ENCODE peak calls at places on chromosomes 11 and 22, in nine cellular contexts. One of them, this sample, is unnamed.

GRCh38 chr22:24001314-24001713 is 3.9 kb downstream of the GSTT4 start:
- DNase-seq in SK-N-SH: peak; percentile 20
- DNase-seq in prostate gland: no peak
- DNase-seq in A549: no peak
- DNase-seq in cardiac muscle cell: no peak
- DNase-seq in CD4-positive, alpha-beta T cell: no peak
- DNase-seq in HCT116: no peak
- DNase-seq in left ventricle myocardium inferior: no peak
- DNase-seq in esophagus squamous epithelium: no peak
- DNase-seq in this sample: no peak

GRCh38 chr11:86639172-86639571 is 33.2 kb downstream of the ME3 start:
- DNase-seq in prostate gland: no peak
- DNase-seq in left ventricle myocardium inferior: no peak
- DNase-seq in CD4-positive, alpha-beta T cell: no peak
- DNase-seq in esophagus squamous epithelium: no peak
- DNase-seq in A549: peak; percentile 26
- DNase-seq in cardiac muscle cell: no peak
- DNase-seq in SK-N-SH: no peak
- DNase-seq in HCT116: no peak
- DNase-seq in this sample: no peak

GRCh38 chr11:46901156-46901555 is 17.2 kb downstream of the LRP4 start:
- DNase-seq in CD4-positive, alpha-beta T cell: no peak
- DNase-seq in SK-N-SH: no peak
- DNase-seq in esophagus squamous epithelium: no peak
- DNase-seq in A549: no peak
- DNase-seq in HCT116: no peak
- DNase-seq in left ventricle myocardium inferior: no peak
- DNase-seq in prostate gland: no peak
- DNase-seq in cardiac muscle cell: no peak
- DNase-seq in this sample: no peak

GRCh38 chr22:27993774-27994350 is 74.8 kb upstream of the PITPNB start:
- DNase-seq in A549: no peak
- DNase-seq in CD4-positive, alpha-beta T cell: no peak
- DNase-seq in prostate gland: no peak
- DNase-seq in HCT116: no peak
- DNase-seq in left ventricle myocardium inferior: no peak
- DNase-seq in esophagus squamous epithelium: no peak
- DNase-seq in cardiac muscle cell: no peak
- DNase-seq in SK-N-SH: no peak
- DNase-seq in this sample: no peak

GRCh38 chr11:35846874-35847273 is 97.0 kb upstream of the LDLRAD3 start:
- DNase-seq in esophagus squamous epithelium: no peak
- DNase-seq in CD4-positive, alpha-beta T cell: no peak
- DNase-seq in A549: no peak
- DNase-seq in cardiac muscle cell: no peak
- DNase-seq in SK-N-SH: no peak
- DNase-seq in HCT116: no peak
- DNase-seq in prostate gland: no peak
- DNase-seq in left ventricle myocardium inferior: no peak
- DNase-seq in this sample: no peak

GRCh38 chr11:120317689-120318195 is 7.4 kb upstream of the TLCD5 start:
- DNase-seq in SK-N-SH: no peak
- DNase-seq in cardiac muscle cell: no peak
- DNase-seq in HCT116: no peak
- DNase-seq in left ventricle myocardium inferior: no peak
- DNase-seq in CD4-positive, alpha-beta T cell: no peak
- DNase-seq in prostate gland: no peak
- DNase-seq in esophagus squamous epithelium: no peak
- DNase-seq in A549: no peak
- DNase-seq in this sample: no peak

GRCh38 chr22:24423519-24424000 is 3.8 kb upstream of the ADORA2A start:
- DNase-seq in SK-N-SH: peak; percentile 96
- DNase-seq in prostate gland: no peak
- DNase-seq in HCT116: no peak
- DNase-seq in CD4-positive, alpha-beta T cell: peak; percentile 52
- DNase-seq in cardiac muscle cell: peak; percentile 46
- DNase-seq in left ventricle myocardium inferior: peak; percentile 71
- DNase-seq in esophagus squamous epithelium: no peak
- DNase-seq in A549: peak; percentile 21
- DNase-seq in this sample: no peak

GRCh38 chr22:42468841-42469240 is 36.6 kb upstream of the NFAM1 start:
- DNase-seq in prostate gland: no peak
- DNase-seq in cardiac muscle cell: no peak
- DNase-seq in SK-N-SH: no peak
- DNase-seq in HCT116: no peak
- DNase-seq in CD4-positive, alpha-beta T cell: no peak
- DNase-seq in A549: no peak
- DNase-seq in esophagus squamous epithelium: no peak
- DNase-seq in left ventricle myocardium inferior: no peak
- DNase-seq in this sample: no peak

GRCh38 chr11:32400670-32401369 is 34.5 kb downstream of the WT1 start:
- DNase-seq in A549: no peak
- DNase-seq in esophagus squamous epithelium: no peak
- DNase-seq in CD4-positive, alpha-beta T cell: no peak
- DNase-seq in SK-N-SH: no peak
- DNase-seq in prostate gland: no peak
- DNase-seq in cardiac muscle cell: peak; percentile 75
- DNase-seq in left ventricle myocardium inferior: no peak
- DNase-seq in HCT116: no peak
- DNase-seq in this sample: no peak

GRCh38 chr11:11641581-11641980 is 19.8 kb upstream of the GALNT18 start:
- DNase-seq in esophagus squamous epithelium: no peak
- DNase-seq in prostate gland: no peak
- DNase-seq in A549: peak; percentile 16
- DNase-seq in SK-N-SH: no peak
- DNase-seq in left ventricle myocardium inferior: no peak
- DNase-seq in HCT116: no peak
- DNase-seq in CD4-positive, alpha-beta T cell: no peak
- DNase-seq in cardiac muscle cell: peak; percentile 1
- DNase-seq in this sample: no peak

GRCh38 chr11:126139541-126140091 is 71.8 kb downstream of the RPUSD4 start:
- DNase-seq in cardiac muscle cell: peak; percentile 95
- DNase-seq in esophagus squamous epithelium: no peak
- DNase-seq in prostate gland: no peak
- DNase-seq in left ventricle myocardium inferior: peak; percentile 53
- DNase-seq in A549: no peak
- DNase-seq in HCT116: no peak
- DNase-seq in SK-N-SH: no peak
- DNase-seq in CD4-positive, alpha-beta T cell: no peak
- DNase-seq in this sample: no peak

GRCh38 chr22:20206709-20207215 is 55.9 kb upstream of the CCDC188 start:
- DNase-seq in left ventricle myocardium inferior: no peak
- DNase-seq in cardiac muscle cell: peak; percentile 27
- DNase-seq in esophagus squamous epithelium: no peak
- DNase-seq in HCT116: no peak
- DNase-seq in CD4-positive, alpha-beta T cell: no peak
- DNase-seq in A549: peak; percentile 17
- DNase-seq in prostate gland: no peak
- DNase-seq in SK-N-SH: no peak
- DNase-seq in this sample: no peak

GRCh38 chr11:46697303-46697702 is 3.1 kb downstream of the ARHGAP1 start:
- DNase-seq in CD4-positive, alpha-beta T cell: no peak
- DNase-seq in cardiac muscle cell: peak; percentile 68
- DNase-seq in prostate gland: no peak
- DNase-seq in HCT116: no peak
- DNase-seq in left ventricle myocardium inferior: peak; percentile 43
- DNase-seq in esophagus squamous epithelium: no peak
- DNase-seq in SK-N-SH: peak; percentile 77
- DNase-seq in A549: no peak
- DNase-seq in this sample: no peak

GRCh38 chr11:32100495-32100894 is 9.6 kb downstream of the RCN1 start:
- DNase-seq in left ventricle myocardium inferior: no peak
- DNase-seq in esophagus squamous epithelium: no peak
- DNase-seq in CD4-positive, alpha-beta T cell: no peak
- DNase-seq in SK-N-SH: no peak
- DNase-seq in HCT116: no peak
- DNase-seq in prostate gland: no peak
- DNase-seq in cardiac muscle cell: peak; percentile 22
- DNase-seq in A549: no peak
- DNase-seq in this sample: no peak

DNA sequence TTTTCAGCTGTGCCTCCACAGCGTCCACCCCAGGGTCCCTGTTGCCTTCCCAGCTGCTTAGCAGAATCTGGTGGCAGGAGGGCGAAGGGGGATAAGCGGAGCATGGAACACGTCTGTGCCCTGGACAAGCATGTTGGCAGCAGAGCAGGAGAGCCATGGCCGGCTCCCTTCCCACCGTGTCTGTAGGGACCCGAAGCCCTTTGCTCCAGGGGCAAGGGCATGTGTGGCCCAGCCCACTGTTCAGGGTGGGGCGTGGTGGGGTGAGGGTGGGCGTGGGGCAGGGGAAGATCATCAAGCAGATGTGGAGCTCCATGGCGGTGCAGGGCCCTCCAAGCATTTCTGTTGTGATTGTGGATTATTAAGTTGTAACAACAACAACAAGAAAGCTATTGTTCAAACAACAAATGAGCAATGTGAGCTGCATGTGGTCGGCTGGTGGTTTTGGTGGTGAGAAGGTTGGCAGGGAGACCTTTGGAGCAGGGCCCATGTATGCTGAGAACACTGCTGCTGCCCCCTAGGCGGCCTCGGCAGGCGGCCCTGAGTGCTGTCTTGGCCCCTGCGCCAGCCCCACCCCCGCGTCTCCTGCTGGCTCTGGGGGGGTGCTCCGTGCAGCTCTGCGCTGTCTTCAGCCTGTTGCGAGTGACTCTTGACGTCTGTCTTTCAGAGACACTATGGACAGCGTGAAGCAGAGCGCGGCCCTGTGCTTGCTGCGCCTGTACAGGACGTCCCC is 50.9 kb downstream of the AP2A2 start:
- DNase-seq in CD4-positive, alpha-beta T cell: no peak
- DNase-seq in esophagus squamous epithelium: no peak
- DNase-seq in left ventricle myocardium inferior: no peak
- DNase-seq in SK-N-SH: no peak
- DNase-seq in A549: no peak
- DNase-seq in cardiac muscle cell: peak; percentile 70
- DNase-seq in prostate gland: no peak
- DNase-seq in HCT116: no peak
- DNase-seq in this sample: no peak
- H3K27ac ChIP-seq in CD4-positive, alpha-beta T cell: no peak overlapping the region
- H3K27ac ChIP-seq in esophagus squamous epithelium: no peak overlapping the region
- H3K27ac ChIP-seq in left ventricle myocardium inferior: no peak overlapping the region
- H3K27ac ChIP-seq in SK-N-SH: no peak overlapping the region
- H3K27ac ChIP-seq in A549: no peak overlapping the region
- H3K27ac ChIP-seq in cardiac muscle cell: no peak overlapping the region
- H3K27ac ChIP-seq in prostate gland: no peak overlapping the region
- H3K27ac ChIP-seq in HCT116: no peak overlapping the region
- H3K27ac ChIP-seq in this sample: no peak overlapping the region

GRCh38 chr11:61042961-61043540 is 59.2 kb upstream of the CD5 start:
- DNase-seq in cardiac muscle cell: no peak
- DNase-seq in CD4-positive, alpha-beta T cell: no peak
- DNase-seq in HCT116: no peak
- DNase-seq in prostate gland: no peak
- DNase-seq in esophagus squamous epithelium: no peak
- DNase-seq in SK-N-SH: no peak
- DNase-seq in A549: no peak
- DNase-seq in left ventricle myocardium inferior: no peak
- DNase-seq in this sample: no peak
- H3K27ac ChIP-seq in cardiac muscle cell: no peak overlapping the region
- H3K27ac ChIP-seq in CD4-positive, alpha-beta T cell: peak overlapping the region; percentile 90
- H3K27ac ChIP-seq in HCT116: no peak overlapping the region
- H3K27ac ChIP-seq in prostate gland: no peak overlapping the region
- H3K27ac ChIP-seq in esophagus squamous epithelium: no peak overlapping the region
- H3K27ac ChIP-seq in SK-N-SH: no peak overlapping the region
- H3K27ac ChIP-seq in A549: no peak overlapping the region
- H3K27ac ChIP-seq in left ventricle myocardium inferior: peak overlapping the region; percentile 79
- H3K27ac ChIP-seq in this sample: no peak overlapping the region

GRCh38 chr11:72775288-72776110 is 18.3 kb downstream of the STARD10 start:
- DNase-seq in esophagus squamous epithelium: no peak
- DNase-seq in prostate gland: no peak
- DNase-seq in cardiac muscle cell: no peak
- DNase-seq in SK-N-SH: no peak
- DNase-seq in left ventricle myocardium inferior: no peak
- DNase-seq in CD4-positive, alpha-beta T cell: no peak
- DNase-seq in HCT116: no peak
- DNase-seq in A549: no peak
- DNase-seq in this sample: no peak
- H3K27ac ChIP-seq in esophagus squamous epithelium: no peak overlapping the region
- H3K27ac ChIP-seq in prostate gland: no peak overlapping the region
- H3K27ac ChIP-seq in cardiac muscle cell: no peak overlapping the region
- H3K27ac ChIP-seq in SK-N-SH: no peak overlapping the region
- H3K27ac ChIP-seq in left ventricle myocardium inferior: peak overlapping the region; percentile 82
- H3K27ac ChIP-seq in CD4-positive, alpha-beta T cell: no peak overlapping the region
- H3K27ac ChIP-seq in HCT116: no peak overlapping the region
- H3K27ac ChIP-seq in A549: no peak overlapping the region
- H3K27ac ChIP-seq in this sample: no peak overlapping the region

DNA sequence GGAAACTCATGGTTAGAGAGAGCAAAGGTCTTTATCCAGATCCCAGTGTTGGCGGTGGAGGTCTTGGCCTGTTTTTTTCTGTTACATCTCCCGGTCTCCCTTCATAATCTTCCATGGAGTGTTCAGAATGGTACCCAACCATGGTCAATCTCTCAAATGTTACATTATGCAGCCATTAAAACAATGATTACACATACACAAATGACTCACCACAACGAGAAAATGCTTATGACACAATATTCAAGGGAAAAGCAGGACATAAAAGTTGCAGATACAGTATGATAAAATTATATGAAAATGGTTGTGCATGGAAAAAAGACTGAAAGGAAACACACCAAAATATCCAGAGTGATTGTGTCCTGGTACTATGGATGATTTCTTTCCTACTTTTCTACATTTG is 17.8 kb upstream of the CSNK1E start:
- DNase-seq in CD4-positive, alpha-beta T cell: no peak
- DNase-seq in HCT116: no peak
- DNase-seq in SK-N-SH: no peak
- DNase-seq in cardiac muscle cell: no peak
- DNase-seq in A549: no peak
- DNase-seq in esophagus squamous epithelium: no peak
- DNase-seq in left ventricle myocardium inferior: no peak
- DNase-seq in prostate gland: no peak
- DNase-seq in this sample: no peak
- H3K27ac ChIP-seq in CD4-positive, alpha-beta T cell: no peak overlapping the region
- H3K27ac ChIP-seq in HCT116: no peak overlapping the region
- H3K27ac ChIP-seq in SK-N-SH: no peak overlapping the region
- H3K27ac ChIP-seq in cardiac muscle cell: no peak overlapping the region
- H3K27ac ChIP-seq in A549: no peak overlapping the region
- H3K27ac ChIP-seq in esophagus squamous epithelium: no peak overlapping the region
- H3K27ac ChIP-seq in left ventricle myocardium inferior: no peak overlapping the region
- H3K27ac ChIP-seq in prostate gland: no peak overlapping the region
- H3K27ac ChIP-seq in this sample: no peak overlapping the region

This sample was measured in SK-N-MC.